ENCODE peak calls at places on chromosome 17, in seven cellular contexts. O, Q, D, K, N, B and Y are unnamed samples.

GRCh38 chr17:40458001-40458791 is 14.9 kb downstream of the IGFBP4 start:
- DNase-seq in O (no peak), Q (no peak), D (no peak), K (no peak), N (no peak), B (no peak), Y (no peak)

GRCh38 chr17:41049110-41049509 is 2.0 kb upstream of the KRTAP2-1 start:
- DNase-seq in O (no peak), Q (no peak), D (no peak), K (no peak), N (no peak), B (no peak), Y (no peak)

GRCh38 chr17:40452074-40452787 is 9.0 kb downstream of the IGFBP4 start:
- DNase-seq in O (no peak), Q (no peak), D (no peak), K (no peak), N (no peak), B (no peak), Y (no peak)

GRCh38 chr17:81648707-81649085 is 7.6 kb downstream of the PDE6G start:
- DNase-seq in O (no peak), Q (no peak), D (no peak), K (no peak), N (no peak), B (no peak), Y (no peak)

GRCh38 chr17:41965694-41966375 is 760 bp upstream of the CNP start:
- DNase-seq in O (peak; percentile 58), Q (peak; percentile 97), D (peak; percentile 93), K (peak; percentile 64), N (peak; percentile 27), B (peak; percentile 93), Y (no peak)

GRCh38 chr17:6241996-6242395 is 171.8 kb downstream of the WSCD1 start:
- DNase-seq in O (no peak), Q (peak; percentile 30), D (no peak), K (no peak), N (no peak), B (no peak), Y (no peak)

GRCh38 chr17:34858941-34859562 is 102.2 kb downstream of the CCT6B start:
- DNase-seq in O (no peak), Q (peak; percentile 90), D (no peak), K (no peak), N (no peak), B (no peak), Y (no peak)

GRCh38 chr17:50130778-50131317 is 888 bp upstream of the SAMD14 start:
- DNase-seq in O (no peak), Q (peak; percentile 63), D (no peak), K (no peak), N (no peak), B (no peak), Y (no peak)

GRCh38 chr17:53142890-53143289 is 679.8 kb upstream of the KIF2B start:
- DNase-seq in O (no peak), Q (no peak), D (no peak), K (no peak), N (no peak), B (no peak), Y (no peak)

GRCh38 chr17:7820231-7820630 is 13.8 kb upstream of the KDM6B start:
- DNase-seq in O (no peak), Q (no peak), D (no peak), K (no peak), N (no peak), B (no peak), Y (no peak)

GRCh38 chr17:74833501-74834361 is 26.0 kb downstream of the GRIN2C start:
- DNase-seq in O (no peak), Q (peak; percentile 72), D (no peak), K (peak; percentile 56), N (no peak), B (no peak), Y (no peak)

GRCh38 chr17:79026345-79027273 is 2.6 kb downstream of the C1QTNF1 start:
- DNase-seq in O (no peak), Q (no peak), D (no peak), K (no peak), N (no peak), B (peak; percentile 80), Y (peak; percentile 72)

GRCh38 chr17:18043491-18043890 is 4.3 kb downstream of the GID4 start:
- DNase-seq in O (no peak), Q (no peak), D (no peak), K (no peak), N (no peak), B (no peak), Y (no peak)

GRCh38 chr17:40070895-40071719 is 8.3 kb downstream of the THRA start:
- DNase-seq in O (no peak), Q (peak; percentile 58), D (no peak), K (no peak), N (no peak), B (no peak), Y (peak; percentile 83)

GRCh38 chr17:37280841-37281240 is 94.9 kb upstream of the C17orf78 start:
- DNase-seq in O (no peak), Q (no peak), D (no peak), K (no peak), N (no peak), B (no peak), Y (no peak)

GRCh38 chr17:9221231-9222180 is 200.2 kb downstream of the NTN1 start:
- DNase-seq in O (no peak), Q (no peak), D (no peak), K (no peak), N (no peak), B (no peak), Y (no peak)

GRCh38 chr17:19457046-19457445 is 46.0 kb downstream of the RNF112 start:
- DNase-seq in O (no peak), Q (no peak), D (no peak), K (no peak), N (no peak), B (no peak), Y (no peak)

GRCh38 chr17:12047977-12048376 is 27.3 kb downstream of the MAP2K4 start:
- DNase-seq in O (no peak), Q (no peak), D (no peak), K (no peak), N (no peak), B (no peak), Y (no peak)

GRCh38 chr17:64773836-64774761 is 112.0 kb upstream of the SMURF2 start:
- DNase-seq in O (no peak), Q (peak; percentile 95), D (peak; percentile 61), K (no peak), N (no peak), B (peak; percentile 70), Y (no peak)

GRCh38 chr17:55285340-55286301 is 20.9 kb downstream of the HLF start:
- DNase-seq in O (no peak), Q (no peak), D (peak; percentile 78), K (no peak), N (no peak), B (peak; percentile 94), Y (peak; percentile 66)
- TF ChIP-seq CTCF in O (no peak), Q (no peak), D (no peak), K (no peak), N (no peak), B (no peak), Y (no peak)

DNA sequence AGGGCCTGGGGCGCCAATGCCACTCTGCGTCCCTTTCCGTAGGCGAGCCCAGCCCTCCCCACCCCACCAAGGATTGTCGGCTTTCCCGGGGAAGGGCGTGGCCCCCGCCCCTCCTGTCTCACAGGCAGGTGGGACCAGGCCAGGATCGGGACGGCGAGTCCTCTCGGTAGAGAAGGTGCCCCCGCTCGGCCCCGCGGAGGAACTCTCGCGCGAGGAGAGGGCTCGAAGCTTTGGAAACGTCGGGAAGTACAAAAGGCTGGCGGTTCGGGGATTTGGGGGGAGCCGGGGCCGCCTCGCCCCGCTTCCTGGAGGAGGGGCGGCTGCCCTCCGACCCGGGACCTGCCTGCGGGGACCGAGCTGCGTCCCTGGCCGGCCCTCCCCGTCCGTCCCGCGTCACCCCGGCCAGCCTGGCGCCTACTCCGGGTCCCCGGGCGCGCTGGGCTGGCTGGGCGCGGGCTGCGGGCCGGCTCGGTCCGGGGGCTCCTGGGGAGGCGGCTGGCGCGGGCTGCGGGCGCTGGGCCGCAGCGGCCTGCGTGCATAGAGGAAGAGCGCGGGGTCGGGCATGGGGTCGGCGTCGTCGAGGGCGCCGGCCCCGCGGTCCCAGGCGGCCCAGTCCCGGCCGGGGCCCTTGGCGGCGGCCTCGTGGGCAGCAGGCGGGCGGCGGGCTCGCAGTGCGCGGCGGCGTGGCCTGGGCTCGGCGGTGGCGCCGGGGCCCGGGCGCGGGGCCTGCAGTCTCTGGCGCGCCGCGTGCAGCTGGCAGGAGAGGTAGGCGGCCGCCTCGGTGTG is 12.6 kb upstream of the CLUH start:
- DNase-seq in O (no peak), Q (no peak), D (no peak), K (no peak), N (no peak), B (no peak), Y (no peak)
- TF ChIP-seq CTCF in O (no peak), Q (no peak), D (no peak), K (no peak), N (no peak), B (no peak), Y (no peak)

GRCh38 chr17:45740553-45741330 is 43.4 kb upstream of the CRHR1 start:
- DNase-seq in O (no peak), Q (peak; percentile 78), D (peak; percentile 6), K (peak; percentile 26), N (no peak), B (no peak), Y (no peak)
- TF ChIP-seq CTCF in O (no peak), Q (peak; percentile 1), D (no peak), K (no peak), N (no peak), B (no peak), Y (no peak)

GRCh38 chr17:28320215-28321061 is 1.4 kb downstream of the TMEM97 start:
- DNase-seq in O (no peak), Q (no peak), D (no peak), K (no peak), N (no peak), B (no peak), Y (no peak)

GRCh38 chr17:28315846-28316705 is 2.9 kb upstream of the TMEM97 start:
- DNase-seq in O (no peak), Q (no peak), D (no peak), K (no peak), N (no peak), B (no peak), Y (no peak)

GRCh38 chr17:28317099-28317964 is 1.7 kb upstream of the TMEM97 start:
- DNase-seq in O (no peak), Q (no peak), D (no peak), K (no peak), N (no peak), B (no peak), Y (no peak)

GRCh38 chr17:28318759-28319660 is at the start of gene TMEM97:
- DNase-seq in O (peak; percentile 92), Q (peak; percentile 98), D (peak; percentile 96), K (peak; percentile 94), N (peak; percentile 94), B (peak; percentile 96), Y (peak; percentile 87)

DNA sequence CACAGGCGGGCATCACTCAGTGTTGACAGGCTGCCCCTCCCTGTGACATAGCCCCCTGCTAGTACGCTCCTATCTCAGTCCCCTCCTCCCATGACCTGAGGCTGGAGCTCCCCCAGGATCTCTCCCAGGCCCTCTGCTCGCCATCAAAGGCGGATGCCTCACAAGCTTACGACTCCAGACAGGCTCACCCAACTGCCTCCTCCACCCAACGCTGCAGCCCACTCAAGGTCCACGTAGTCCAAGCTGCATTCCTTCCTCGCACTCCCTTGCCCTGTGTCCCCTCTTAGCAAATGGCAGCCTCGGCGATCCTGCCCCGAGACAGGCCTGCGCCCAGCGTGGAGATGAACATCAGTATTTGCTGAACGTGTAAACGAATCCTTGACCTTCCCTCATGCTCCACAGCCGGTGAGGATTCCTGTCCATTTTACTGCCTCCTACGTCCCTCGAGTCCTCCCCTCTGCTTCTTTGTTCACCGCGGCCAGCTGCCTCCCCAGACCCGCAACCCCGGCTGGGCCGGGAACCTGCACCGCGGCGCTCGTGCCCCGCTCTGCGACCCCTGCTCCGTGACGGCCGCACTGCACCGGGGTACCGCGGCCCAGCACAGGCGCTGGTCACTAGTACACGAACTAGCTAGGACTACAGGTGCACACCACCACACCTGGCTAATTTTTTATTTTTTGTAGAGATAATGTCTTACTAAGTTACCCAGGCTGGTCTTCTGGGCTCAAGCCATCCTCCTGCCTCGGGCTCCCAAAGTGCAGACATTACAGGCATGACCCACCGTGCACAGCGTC is 838 bp upstream of the TMEM97 start:
- DNase-seq in O (no peak), Q (no peak), D (no peak), K (no peak), N (no peak), B (no peak), Y (no peak)
- TF ChIP-seq CTCF in O (no peak), Q (no peak), D (no peak), K (no peak), N (no peak), B (no peak), Y (no peak)